ENCODE peak calls at places on chromosomes 11 and 22, in ten cellular contexts. X is PC-9, O is heart left ventricle, T is lower lobe of right lung, S is OCI-LY7, W is transverse colon, K is left ventricle myocardium inferior, Z is gastrocnemius medialis, A is upper lobe of right lung, Y is suprapubic skin. H is an unnamed sample. For H3K4me1, the result is how much of the 10 kb centered on the place peaks cover.

GRCh38 chr11:126153999-126154398 is 57.5 kb downstream of the RPUSD4 start:
- DNase-seq in X (peak), O (no peak), T (no peak), S (no peak), W (no peak), K (no peak), Z (no peak), A (no peak), Y (no peak), H (no peak)

GRCh38 chr11:95301497-95301896 is 70.5 kb upstream of the SESN3 start:
- DNase-seq in X (no peak), O (no peak), T (peak), S (no peak), W (no peak), K (no peak), Z (no peak), A (no peak), Y (no peak), H (no peak)

GRCh38 chr22:44975444-44976262 is 34.2 kb downstream of the PHF21B start:
- DNase-seq in X (peak), O (peak), T (peak), S (peak), W (peak), K (peak), Z (no peak), A (peak), Y (no peak), H (peak)

GRCh38 chr11:123186291-123186690 is 8.8 kb downstream of the CLMP start:
- DNase-seq in X (peak), O (no peak), T (no peak), S (no peak), W (no peak), K (no peak), Z (no peak), A (no peak), Y (no peak), H (no peak)

GRCh38 chr22:44582016-44582415 is 84.0 kb upstream of the RTL6 start:
- DNase-seq in X (no peak), O (peak), T (peak), S (no peak), W (no peak), K (no peak), Z (no peak), A (peak), Y (peak), H (no peak)

GRCh38 chr11:57566035-57566504 is 1.4 kb downstream of the UBE2L6 start:
- DNase-seq in X (peak), O (peak), T (no peak), S (peak), W (peak), K (no peak), Z (no peak), A (no peak), Y (no peak), H (no peak)

GRCh38 chr11:877565-877964 is 33.0 kb downstream of the CHID1 start:
- DNase-seq in X (no peak), O (no peak), T (no peak), S (peak), W (no peak), K (no peak), Z (no peak), A (no peak), Y (no peak), H (no peak)

GRCh38 chr11:35305670-35306382 is 113.5 kb downstream of the SLC1A2 start:
- DNase-seq in X (no peak), O (no peak), T (no peak), S (peak), W (peak), K (no peak), Z (no peak), A (no peak), Y (no peak), H (peak)

GRCh38 chr11:2298795-2299747 is 2.6 kb downstream of the C11orf21 start:
- DNase-seq in X (peak), O (no peak), T (peak), S (no peak), W (peak), K (no peak), Z (no peak), A (peak), Y (peak), H (peak)

GRCh38 chr11:36817336-36817965 is 219.4 kb upstream of the RAG2 start:
- DNase-seq in X (no peak), O (no peak), T (no peak), S (no peak), W (no peak), K (no peak), Z (no peak), A (no peak), Y (no peak), H (no peak)

GRCh38 chr22:30262917-30263741 is 3.5 kb downstream of the OSM start:
- DNase-seq in X (peak), O (peak), T (peak), S (peak), W (peak), K (peak), Z (peak), A (peak), Y (no peak), H (peak)

GRCh38 chr11:117703209-117703608 is 93.8 kb downstream of the DSCAML1 start:
- DNase-seq in X (no peak), O (no peak), T (no peak), S (no peak), W (no peak), K (no peak), Z (no peak), A (no peak), Y (no peak), H (peak)

GRCh38 chr11:3865388-3866193 is 10.1 kb downstream of the STIM1 start:
- DNase-seq in X (peak), O (no peak), T (no peak), S (peak), W (no peak), K (no peak), Z (no peak), A (no peak), Y (no peak), H (no peak)

GRCh38 chr11:4191031-4191571 is 96.5 kb downstream of the RRM1 start:
- DNase-seq in X (no peak), O (peak), T (no peak), S (no peak), W (no peak), K (peak), Z (no peak), A (no peak), Y (no peak), H (no peak)

GRCh38 chr22:45268167-45268957 is 16.4 kb upstream of the UPK3A start:
- DNase-seq in X (no peak), O (no peak), T (no peak), S (no peak), W (peak), K (no peak), Z (no peak), A (no peak), Y (peak), H (peak)

GRCh38 chr22:30968015-30968923 is at the start of gene MORC2:
- DNase-seq in X (peak), O (no peak), T (peak), S (no peak), W (peak), K (no peak), Z (peak), A (peak), Y (peak), H (no peak)

GRCh38 chr11:128210148-128210940 is 377.0 kb downstream of the ETS1 start:
- DNase-seq in X (peak), O (no peak), T (no peak), S (no peak), W (peak), K (no peak), Z (no peak), A (no peak), Y (no peak), H (peak)

GRCh38 chr11:114430290-114430689 is 9.0 kb upstream of the REXO2 start:
- DNase-seq in X (no peak), O (no peak), T (no peak), S (no peak), W (no peak), K (no peak), Z (no peak), A (no peak), Y (no peak), H (no peak)

GRCh38 chr11:76073716-76074115 is 132.6 kb downstream of the WNT11 start:
- DNase-seq in X (no peak), O (no peak), T (no peak), S (no peak), W (no peak), K (no peak), Z (no peak), A (no peak), Y (no peak), H (no peak)

GRCh38 chr11:17846852-17847453 is 112.4 kb downstream of the KCNC1 start:
- DNase-seq in X (no peak), O (peak), T (no peak), S (peak), W (no peak), K (no peak), Z (peak), A (no peak), Y (no peak), H (no peak)

GRCh38 chr11:19701421-19701820 is 11.2 kb upstream of the NAV2 start:
- DNase-seq in X (no peak), O (no peak), T (no peak), S (no peak), W (no peak), K (no peak), Z (no peak), A (no peak), Y (no peak), H (no peak)

GRCh38 chr22:26330971-26331625 is 98.0 kb upstream of the ASPHD2 start:
- DNase-seq in X (peak), O (peak), T (no peak), S (peak), W (peak), K (no peak), Z (peak), A (no peak), Y (no peak), H (no peak)

GRCh38 chr11:78318321-78318720 is 99.3 kb downstream of the GAB2 start:
- DNase-seq in X (no peak), O (no peak), T (no peak), S (no peak), W (no peak), K (no peak), Z (no peak), A (no peak), Y (no peak), H (no peak)

GRCh38 chr11:130677486-130678153 is 229.2 kb downstream of the ADAMTS15 start:
- DNase-seq in X (peak), O (peak), T (no peak), S (no peak), W (no peak), K (peak), Z (no peak), A (no peak), Y (no peak), H (no peak)

GRCh38 chr11:132101861-132102260 is 731.4 kb downstream of the NTM start:
- DNase-seq in X (no peak), O (no peak), T (no peak), S (no peak), W (no peak), K (no peak), Z (no peak), A (no peak), Y (no peak), H (no peak)

GRCh38 chr11:9206496-9206895 is 58.7 kb downstream of the DENND5A start:
- DNase-seq in X (no peak), O (no peak), T (no peak), S (no peak), W (no peak), K (no peak), Z (no peak), A (no peak), Y (no peak), H (no peak)

GRCh38 chr22:50542416-50542927 is 3.2 kb upstream of the KLHDC7B start:
- DNase-seq in X (no peak), O (no peak), T (no peak), S (no peak), W (peak), K (no peak), Z (no peak), A (peak), Y (no peak), H (peak)

GRCh38 chr22:30314918-30315317 is 11.8 kb downstream of the TBC1D10A start:
- DNase-seq in X (no peak), O (no peak), T (no peak), S (no peak), W (no peak), K (no peak), Z (no peak), A (no peak), Y (no peak), H (no peak)

GRCh38 chr22:48832592-48832991 is 995.1 kb downstream of the BRD1 start:
- DNase-seq in X (no peak), O (no peak), T (no peak), S (no peak), W (no peak), K (no peak), Z (no peak), A (no peak), Y (no peak), H (no peak)

GRCh38 chr11:1854949-1855885 is 2.3 kb downstream of the LSP1 start:
- DNase-seq in X (no peak), O (no peak), T (no peak), S (peak), W (no peak), K (no peak), Z (peak), A (no peak), Y (no peak), H (no peak)

GRCh38 chr11:43942651-43943356 is 367 bp downstream of the C11orf96 start:
- DNase-seq in X (no peak), O (no peak), T (peak), S (no peak), W (no peak), K (no peak), Z (no peak), A (peak), Y (no peak), H (no peak)

GRCh38 chr22:46010951-46011626 is 34.1 kb upstream of the WNT7B start:
- DNase-seq in X (no peak), O (no peak), T (peak), S (no peak), W (no peak), K (peak), Z (peak), A (peak), Y (peak), H (no peak)

GRCh38 chr11:116701297-116701801 is 71.4 kb downstream of the BUD13 start:
- DNase-seq in X (no peak), O (no peak), T (peak), S (no peak), W (no peak), K (no peak), Z (no peak), A (peak), Y (peak), H (no peak)

GRCh38 chr11:16891170-16891569 is 123.0 kb downstream of the PLEKHA7 start:
- DNase-seq in X (no peak), O (no peak), T (no peak), S (no peak), W (no peak), K (no peak), Z (no peak), A (no peak), Y (no peak), H (no peak)

GRCh38 chr11:63939351-63939920 is 634 bp downstream of the NAA40 start:
- DNase-seq in X (no peak), O (no peak), T (no peak), S (peak), W (peak), K (no peak), Z (no peak), A (no peak), Y (no peak), H (no peak)

GRCh38 chr11:2582958-2583604 is 116.7 kb downstream of the KCNQ1OT1 start:
- DNase-seq in X (no peak), O (peak), T (peak), S (no peak), W (peak), K (peak), Z (no peak), A (peak), Y (peak), H (peak)

GRCh38 chr22:22791438-22792181 is 96.0 kb upstream of the IGLL5 start:
- DNase-seq in X (no peak), O (no peak), T (no peak), S (no peak), W (no peak), K (no peak), Z (no peak), A (no peak), Y (no peak), H (no peak)

GRCh38 chr22:24153353-24153752 is 27.9 kb upstream of the SUSD2 start:
- DNase-seq in X (no peak), O (no peak), T (no peak), S (peak), W (peak), K (no peak), Z (no peak), A (no peak), Y (no peak), H (peak)
- H3K4me1 ChIP-seq in X (under half), O (under half), T (half or more), S (under half), W (under half), K (half or more), Z (under half), A (half or more), Y (under half), H (under half)

GRCh38 chr22:43153916-43154315 is 2.6 kb downstream of the TSPO start:
- DNase-seq in X (no peak), O (no peak), T (no peak), S (no peak), W (no peak), K (no peak), Z (no peak), A (no peak), Y (no peak), H (no peak)
- H3K4me3 ChIP-seq in X (no peak), O (peak), T (peak), S (no peak), W (no peak), K (no peak), Z (no peak), A (no peak), Y (no peak), H (no peak)

DNA sequence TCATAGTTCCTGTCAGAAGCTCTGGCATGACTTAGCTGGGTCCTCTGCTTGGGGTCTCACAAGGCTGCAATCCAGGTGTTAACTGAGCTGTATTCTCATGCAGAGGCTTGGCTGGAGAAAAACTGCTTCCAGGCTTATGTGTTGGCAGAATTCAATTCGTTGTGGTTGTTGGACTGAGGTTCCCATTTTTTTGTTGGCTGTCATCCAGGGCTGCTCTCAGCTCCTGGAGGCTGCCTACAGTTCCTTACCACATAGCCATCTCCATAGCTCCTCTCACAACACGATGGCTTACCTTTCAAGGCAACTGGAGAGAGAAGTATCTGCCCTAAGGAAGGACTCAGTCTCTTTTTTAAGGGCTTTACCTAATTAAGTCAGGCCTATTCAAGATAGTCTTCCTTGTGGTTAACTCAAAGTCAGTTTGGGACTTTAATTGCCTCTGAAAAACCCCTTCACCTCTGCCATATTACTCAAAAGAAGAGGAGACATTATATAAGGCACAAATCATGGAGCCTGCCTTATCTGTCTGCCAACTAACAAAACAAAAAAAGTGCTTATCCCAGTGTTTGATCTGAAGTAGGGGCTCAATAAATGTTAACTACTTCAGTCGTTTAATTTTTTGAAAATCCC is 35.2 kb downstream of the OR2AG2 start:
- DNase-seq in X (no peak), O (no peak), T (no peak), S (no peak), W (no peak), K (no peak), Z (no peak), A (no peak), Y (no peak), H (no peak)
- TF ChIP-seq CTCF in X (no peak), O (no peak), T (no peak), S (no peak), W (no peak), K (no peak), Z (no peak), A (no peak), Y (no peak), H (no peak)

DNA sequence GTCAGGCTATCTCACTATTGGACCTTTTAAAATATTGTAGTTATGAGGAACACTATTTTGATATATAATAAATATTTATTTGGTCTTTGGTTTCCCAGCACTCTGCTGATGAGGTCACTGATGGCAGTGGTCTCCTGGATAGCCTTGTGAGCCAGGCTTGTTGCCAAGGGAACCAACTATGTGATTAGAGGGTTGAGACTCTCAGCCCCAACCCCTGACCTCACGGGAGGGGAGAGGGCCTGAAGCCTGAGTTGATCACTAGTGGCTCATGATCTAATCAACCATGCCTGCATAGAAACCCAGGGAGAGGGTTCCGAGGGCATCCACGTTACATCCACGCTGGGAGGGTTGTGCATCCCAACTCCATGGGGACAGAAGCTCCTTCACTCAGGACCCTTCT is 10.8 kb downstream of the PANX1 start:
- DNase-seq in X (no peak), O (no peak), T (no peak), S (no peak), W (no peak), K (no peak), Z (no peak), A (no peak), Y (no peak), H (no peak)
- H3K4me1 ChIP-seq in X (half or more), O (under half), T (under half), S (under half), W (under half), K (half or more), Z (under half), A (under half), Y (under half), H (under half)

GRCh38 chr11:60971520-60971919 is at the start of gene CD6:
- DNase-seq in X (no peak), O (no peak), T (no peak), S (no peak), W (peak), K (no peak), Z (no peak), A (no peak), Y (peak), H (no peak)
- H3K4me3 ChIP-seq in X (no peak), O (peak), T (peak), S (no peak), W (peak), K (no peak), Z (no peak), A (peak), Y (peak), H (no peak)

GRCh38 chr11:69670158-69670845 is 4.9 kb downstream of the LTO1 start:
- DNase-seq in X (peak), O (peak), T (peak), S (peak), W (peak), K (peak), Z (peak), A (peak), Y (peak), H (peak)

GRCh38 chr11:69674267-69674885 is 777 bp downstream of the LTO1 start:
- DNase-seq in X (no peak), O (no peak), T (no peak), S (peak), W (no peak), K (no peak), Z (peak), A (peak), Y (no peak), H (peak)

GRCh38 chr11:69677744-69678143 is 2.6 kb upstream of the LTO1 start:
- DNase-seq in X (no peak), O (no peak), T (no peak), S (no peak), W (no peak), K (no peak), Z (no peak), A (no peak), Y (no peak), H (no peak)

GRCh38 chr11:69671734-69672465 is 3.3 kb downstream of the LTO1 start:
- DNase-seq in X (no peak), O (no peak), T (no peak), S (no peak), W (no peak), K (no peak), Z (peak), A (no peak), Y (no peak), H (no peak)

DNA sequence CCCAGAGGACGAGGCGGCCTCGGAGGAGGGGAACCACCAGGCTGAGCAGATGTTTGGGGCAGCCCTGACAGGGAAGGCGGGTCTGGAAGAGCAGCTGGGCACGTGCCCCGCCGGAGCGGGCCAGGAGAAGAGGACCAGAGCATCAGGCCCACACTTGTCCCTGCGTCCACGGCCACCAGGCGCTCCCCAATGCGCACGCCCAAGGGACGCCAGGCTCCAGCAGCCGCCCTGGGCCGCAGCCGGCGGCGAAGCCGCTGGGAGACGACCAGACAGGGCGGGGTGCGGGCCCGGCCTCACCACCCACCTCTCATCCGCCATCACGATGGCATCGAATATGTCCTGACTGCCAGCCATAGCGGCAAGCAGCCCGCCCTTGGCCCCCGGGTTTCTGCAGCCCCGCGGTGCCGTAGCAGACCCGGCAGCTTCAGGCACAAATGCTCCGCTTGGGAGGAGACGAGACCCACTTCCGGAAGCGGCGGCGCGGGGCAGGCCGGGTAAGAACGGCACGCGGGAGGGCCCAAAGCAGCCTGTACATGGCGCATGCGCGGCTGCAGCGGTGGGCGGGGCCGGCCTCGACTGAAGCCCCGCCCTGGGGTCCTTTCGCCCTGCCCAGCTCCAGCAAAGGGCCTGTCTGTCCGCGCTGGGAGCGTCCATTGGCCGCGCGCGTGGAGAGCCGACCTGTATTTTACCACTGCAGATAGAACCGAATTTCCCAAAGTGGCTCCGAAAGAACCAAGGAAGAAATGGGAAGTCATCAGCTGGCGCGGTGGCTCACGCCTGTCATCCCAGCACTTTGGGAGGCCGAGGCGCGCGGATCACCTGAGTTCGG is at the start of gene LTO1:
- DNase-seq in X (peak), O (peak), T (peak), S (peak), W (peak), K (peak), Z (peak), A (peak), Y (peak), H (peak)
- TF ChIP-seq CTCF in X (peak), O (no peak), T (no peak), S (no peak), W (no peak), K (peak), Z (no peak), A (no peak), Y (peak), H (no peak)